ENCODE peak calls at places on chromosomes 4 and X, in four cellular contexts. C, W, U and B are unnamed samples.

GRCh38 chrX:15310117-15310516 is 5.3 kb downstream of the ASB11 start:
- DNase-seq in C (no peak), W (no peak), U (no peak), B (no peak)

GRCh38 chrX:97398030-97398551 is 514.4 kb downstream of the RPA4 start:
- DNase-seq in C (no peak), W (no peak), U (no peak), B (no peak)

GRCh38 chrX:9434151-9434550 is 30.7 kb upstream of the TBL1X start:
- DNase-seq in C (no peak), W (no peak), U (no peak), B (no peak)

GRCh38 chr4:71303850-71304249 is 35.0 kb upstream of the SLC4A4 start:
- DNase-seq in C (no peak), W (no peak), U (no peak), B (no peak)

GRCh38 chr4:79211490-79211889 is 114.4 kb downstream of the NAA11 start:
- DNase-seq in C (no peak), W (no peak), U (no peak), B (no peak)

GRCh38 chrX:41408576-41408975 is 38.6 kb upstream of the NYX start:
- DNase-seq in C (no peak), W (no peak), U (no peak), B (no peak)

GRCh38 chr4:89834486-89835209 is 2.3 kb downstream of the SNCA start:
- DNase-seq in C (no peak), W (no peak), U (no peak), B (no peak)

GRCh38 chr4:122688529-122688928 is 44.0 kb upstream of the BBS12 start:
- DNase-seq in C (no peak), W (no peak), U (no peak), B (no peak)

GRCh38 chr4:141311805-141312204 is 91.1 kb downstream of the ZNF330 start:
- DNase-seq in C (no peak), W (no peak), U (no peak), B (no peak)

GRCh38 chr4:183995489-183996049 is 90.5 kb downstream of the STOX2 start:
- DNase-seq in C (no peak), W (no peak), U (no peak), B (no peak)

GRCh38 chr4:127759893-127760292 is 22.2 kb upstream of the HSPA4L start:
- DNase-seq in C (no peak), W (no peak), U (no peak), B (no peak)

GRCh38 chr4:22238742-22239141 is 277.1 kb downstream of the ADGRA3 start:
- DNase-seq in C (no peak), W (no peak), U (no peak), B (no peak)

GRCh38 chrX:102746134-102746584 is 25.6 kb downstream of the GPRASP3 start:
- DNase-seq in C (no peak), W (no peak), U (no peak), B (no peak)

GRCh38 chrX:134373736-134374135 is 86.2 kb upstream of the HPRT1 start:
- DNase-seq in C (no peak), W (no peak), U (no peak), B (no peak)

GRCh38 chr4:78484574-78484973 is 67.0 kb upstream of the ANXA3 start:
- DNase-seq in C (no peak), W (no peak), U (no peak), B (no peak)

GRCh38 chrX:69021561-69021960 is 143.7 kb downstream of the PJA1 start:
- DNase-seq in C (no peak), W (no peak), U (no peak), B (no peak)

GRCh38 chr4:82900016-82900334 is 560 bp upstream of the THAP9 start:
- DNase-seq in C (no peak), W (no peak), U (no peak), B (no peak)

GRCh38 chrX:12973561-12974216 is 1.2 kb upstream of the TMSB4X start:
- DNase-seq in C (peak), W (no peak), U (no peak), B (no peak)

GRCh38 chrX:97787849-97788248 is 904.1 kb downstream of the RPA4 start:
- DNase-seq in C (no peak), W (no peak), U (no peak), B (no peak)

GRCh38 chr4:153684182-153685073 is at the start of gene TLR2:
- DNase-seq in C (peak), W (peak), U (peak), B (peak)

GRCh38 chr4:117596917-117597316 is 437.4 kb upstream of the NDST3 start:
- DNase-seq in C (no peak), W (no peak), U (no peak), B (no peak)

GRCh38 chrX:67599532-67599931 is 55.7 kb downstream of the AR start:
- DNase-seq in C (no peak), W (no peak), U (no peak), B (no peak)

GRCh38 chrX:85026170-85026569 is 22.5 kb downstream of the APOOL start:
- DNase-seq in C (no peak), W (no peak), U (no peak), B (no peak)

GRCh38 chr4:25970691-25971427 is 56.8 kb downstream of the SMIM20 start:
- DNase-seq in C (no peak), W (no peak), U (no peak), B (no peak)

GRCh38 chr4:74821541-74821940 is 27.2 kb upstream of the BTC start:
- DNase-seq in C (no peak), W (no peak), U (no peak), B (no peak)

GRCh38 chr4:100590308-100590707 is 72.5 kb upstream of the EMCN start:
- DNase-seq in C (no peak), W (no peak), U (no peak), B (no peak)

GRCh38 chr4:114941522-114941921 is 171.9 kb downstream of the NDST4 start:
- DNase-seq in C (no peak), W (no peak), U (no peak), B (no peak)

GRCh38 chr4:32661229-32661628 is 1941.1 kb downstream of the PCDH7 start:
- DNase-seq in C (no peak), W (no peak), U (no peak), B (peak)

GRCh38 chr4:98778206-98778605 is 119.8 kb upstream of the TSPAN5 start:
- DNase-seq in C (no peak), W (no peak), U (no peak), B (no peak)